ENCODE peak calls at places on chromosomes 16 and 17, in six cellular contexts. O is K562, I is SK-N-SH, K is H1, A is GM12878, L is HepG2. Z is an unnamed sample.

GRCh38 chr16:16994831-16995230 is 475.9 kb downstream of the XYLT1 start:
- DNase-seq in I (no peak), L (no peak), A (no peak), O (no peak), K (no peak), Z (no peak)

GRCh38 chr17:39863918-39864746 is at the start of gene IKZF3:
- DNase-seq in K (peak), A (no peak), O (peak), I (peak), L (peak), Z (peak)

GRCh38 chr17:51372345-51373004 is 112.1 kb downstream of the UTP18 start:
- DNase-seq in O (peak), L (peak), A (peak), K (no peak), I (no peak), Z (peak)

GRCh38 chr17:45043268-45043681 is 8.2 kb downstream of the DCAKD start:
- DNase-seq in L (no peak), K (no peak), I (peak), O (no peak), A (no peak), Z (no peak)

GRCh38 chr17:7133424-7133823 is 18.8 kb upstream of the ASGR2 start:
- DNase-seq in L (peak), K (no peak), I (peak), A (peak), O (peak), Z (peak)

GRCh38 chr17:17036520-17036998 is 5.7 kb upstream of the MPRIP start:
- DNase-seq in I (no peak), L (no peak), K (no peak), A (no peak), O (no peak), Z (peak)

GRCh38 chr16:78961464-78961863 is 639.1 kb downstream of the MAF start:
- DNase-seq in O (no peak), A (peak), K (no peak), I (no peak), L (no peak), Z (no peak)

GRCh38 chr17:74972107-74972972 is at the start of gene HID1:
- DNase-seq in K (peak), O (peak), I (peak), A (no peak), L (peak), Z (peak)

GRCh38 chr17:15917439-15918027 is 27.4 kb upstream of the ADORA2B start:
- DNase-seq in I (no peak), L (no peak), K (peak), A (no peak), O (no peak), Z (no peak)

GRCh38 chr17:75487351-75488070 is 27.8 kb downstream of the CASKIN2 start:
- DNase-seq in L (no peak), O (peak), K (no peak), A (no peak), I (no peak), Z (peak)

GRCh38 chr17:57486978-57487377 is 230.7 kb downstream of the MSI2 start:
- DNase-seq in K (no peak), A (no peak), L (no peak), I (no peak), O (no peak), Z (peak)

GRCh38 chr16:7140899-7141298 is 191.7 kb upstream of the RBFOX1 start:
- DNase-seq in A (no peak), I (no peak), L (no peak), O (peak), K (no peak), Z (no peak)

GRCh38 chr17:35242158-35242804 is 591 bp upstream of the SLFN5 start:
- DNase-seq in O (no peak), L (peak), K (peak), A (no peak), I (peak), Z (no peak)
- TF ChIP-seq CTCF in O (no peak), L (peak), K (peak), A (peak), I (peak), Z (no peak)

GRCh38 chr17:27807567-27808470 is 7.5 kb upstream of the NOS2 start:
- DNase-seq in K (no peak), A (peak), O (peak), I (no peak), L (no peak), Z (no peak)
- TF ChIP-seq GABPA in K (no peak), A (no peak), O (no peak), I (no peak), L (no peak), Z (no peak)

GRCh38 chr16:69084301-69084700 is 21.2 kb upstream of the HAS3 start:
- DNase-seq in O (no peak), L (no peak), K (no peak), I (no peak), A (no peak), Z (no peak)
- TF ChIP-seq CTCF in O (no peak), L (no peak), K (no peak), I (no peak), A (no peak), Z (no peak)

GRCh38 chr16:82002831-82003230 is 8.4 kb downstream of the SDR42E1 start:
- DNase-seq in I (no peak), L (no peak), O (no peak), A (no peak), K (no peak), Z (no peak)

GRCh38 chr16:81996664-81997529 is 14.4 kb downstream of the SDR42E1 start:
- DNase-seq in K (no peak), I (no peak), A (no peak), O (peak), L (peak), Z (peak)

GRCh38 chr16:81995651-81996050 is 15.6 kb downstream of the SDR42E1 start:
- DNase-seq in L (no peak), O (no peak), K (no peak), I (no peak), A (no peak), Z (no peak)

GRCh38 chr16:81994485-81994884 is 16.8 kb downstream of the SDR42E1 start:
- DNase-seq in A (no peak), O (peak), L (no peak), K (no peak), I (no peak), Z (no peak)

DNA sequence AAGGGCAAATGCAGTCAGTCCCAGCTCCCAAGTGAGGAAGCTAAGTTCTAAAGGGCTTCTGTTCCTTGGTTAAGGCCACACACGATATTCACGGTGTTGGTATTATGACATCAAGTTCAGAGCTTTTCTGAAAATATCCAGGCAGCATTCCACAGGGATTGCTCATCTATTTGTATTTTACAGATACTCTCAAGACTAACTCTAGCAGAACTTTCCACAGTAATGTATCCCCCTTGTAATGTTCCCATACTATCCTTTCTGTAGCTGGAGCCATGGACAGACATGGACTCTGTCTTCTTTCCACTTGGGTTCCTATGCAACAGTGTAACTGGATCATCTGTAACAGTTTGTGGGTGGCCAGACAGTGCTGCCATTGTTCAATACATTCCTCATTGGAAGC is 13.5 kb downstream of the SDR42E1 start:
- DNase-seq in K (no peak), A (no peak), I (no peak), O (no peak), L (peak), Z (no peak)
- TF ChIP-seq GABPA in K (no peak), A (no peak), I (no peak), O (no peak), L (no peak), Z (no peak)

GRCh38 chr17:76540381-76541300 is 797 bp downstream of the PRCD start:
- DNase-seq in A (no peak), K (peak), L (peak), O (peak), I (peak), Z (no peak)
- TF ChIP-seq CTCF in A (no peak), K (peak), L (no peak), O (peak), I (peak), Z (no peak)

GRCh38 chr17:42803074-42803883 is 4.6 kb downstream of the CNTD1 start:
- DNase-seq in L (peak), A (no peak), I (no peak), K (no peak), O (no peak), Z (no peak)
- TF ChIP-seq GABPA in L (no peak), A (no peak), I (no peak), K (no peak), O (no peak), Z (no peak)

DNA sequence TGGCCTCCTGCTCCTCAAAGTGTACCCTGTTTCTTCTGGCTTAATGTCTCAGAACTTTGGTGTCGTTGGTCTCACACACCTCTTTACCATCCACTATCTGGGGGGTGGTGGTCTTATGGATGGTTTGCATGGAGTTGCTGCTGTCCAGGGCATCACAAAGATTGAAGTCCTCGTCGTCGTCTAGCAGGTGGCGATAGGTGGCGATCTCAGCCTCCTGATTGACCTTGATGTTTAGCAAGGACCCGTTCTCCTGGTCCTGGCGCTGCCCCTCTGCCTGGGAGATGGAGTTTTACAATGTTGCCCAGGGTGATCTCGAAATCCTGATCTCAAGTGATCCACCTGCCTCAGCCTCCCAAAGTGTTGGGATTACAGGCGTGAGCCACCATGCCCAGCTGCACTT is 31.1 kb upstream of the HELZ start:
- DNase-seq in K (peak), A (no peak), L (peak), O (peak), I (no peak), Z (no peak)
- TF ChIP-seq CTCF in K (peak), A (no peak), L (peak), O (peak), I (no peak), Z (no peak)

Z was measured in HL-60.